ENCODE peak calls at places on chromosomes 2 and 18, in seven cellular contexts. K is dermis microvascular lymphatic vessel endothelial cell; E is activated gamma-delta T cell; B is pulmonary artery endothelial cell; Q is activated naive CD4-positive, alpha-beta T cell; H is heart right ventricle; F is left ventricle myocardium inferior. X is an unnamed sample.

GRCh38 chr2:20213651-20214565 is 11.0 kb downstream of the SDC1 start:
- DNase-seq in K (no peak), E (no peak), B (no peak), Q (no peak), H (no peak), F (no peak), X (no peak)

GRCh38 chr18:58562146-58562998 is 66.5 kb downstream of the ALPK2 start:
- DNase-seq in K (no peak), E (no peak), B (no peak), Q (no peak), H (no peak), F (no peak), X (no peak)

GRCh38 chr2:152534460-152535131 is 182.7 kb downstream of the PRPF40A start:
- DNase-seq in K (no peak), E (no peak), B (no peak), Q (no peak), H (no peak), F (no peak), X (no peak)

GRCh38 chr2:129872438-129872837 is 107.0 kb upstream of the RAB6C start:
- DNase-seq in K (no peak), E (no peak), B (no peak), Q (no peak), H (no peak), F (no peak), X (no peak)

GRCh38 chr2:13230221-13230620 is 513.5 kb downstream of the TRIB2 start:
- DNase-seq in K (no peak), E (no peak), B (no peak), Q (no peak), H (no peak), F (no peak), X (no peak)

GRCh38 chr18:13216732-13217465 is 1.7 kb upstream of the LDLRAD4 start:
- DNase-seq in K (no peak), E (no peak), B (no peak), Q (peak; percentile 9), H (peak; percentile 67), F (peak; percentile 59), X (peak; percentile 27)

GRCh38 chr2:11030909-11031308 is 119.2 kb downstream of the KCNF1 start:
- DNase-seq in K (no peak), E (no peak), B (no peak), Q (no peak), H (no peak), F (no peak), X (peak; percentile 24)

GRCh38 chr2:207066784-207067460 is 98.8 kb downstream of the KLF7 start:
- DNase-seq in K (no peak), E (no peak), B (no peak), Q (no peak), H (no peak), F (no peak), X (no peak)

GRCh38 chr2:170715062-170715931 is at the start of gene SP5:
- DNase-seq in K (no peak), E (no peak), B (no peak), Q (no peak), H (peak; percentile 31), F (peak; percentile 25), X (peak; percentile 86)

GRCh38 chr2:148963461-148963860 is 75.0 kb upstream of the LYPD6B start:
- DNase-seq in K (no peak), E (no peak), B (no peak), Q (no peak), H (no peak), F (no peak), X (no peak)

GRCh38 chr2:143965493-143966164 is 554.3 kb downstream of the ZEB2 start:
- DNase-seq in K (no peak), E (no peak), B (no peak), Q (no peak), H (no peak), F (no peak), X (no peak)

GRCh38 chr2:42142476-42143184 is 26.5 kb upstream of the EML4 start:
- DNase-seq in K (no peak), E (no peak), B (no peak), Q (no peak), H (no peak), F (no peak), X (no peak)

GRCh38 chr18:55998071-55998522 is 410.1 kb upstream of the TCF4 start:
- DNase-seq in K (no peak), E (no peak), B (no peak), Q (no peak), H (no peak), F (no peak), X (peak; percentile 33)

GRCh38 chr2:239930378-239930777 is 94.8 kb downstream of the NDUFA10 start:
- DNase-seq in K (no peak), E (no peak), B (no peak), Q (no peak), H (no peak), F (peak; percentile 2), X (peak; percentile 8)

GRCh38 chr2:66730429-66730828 is 295.5 kb downstream of the MEIS1 start:
- DNase-seq in K (no peak), E (no peak), B (no peak), Q (no peak), H (no peak), F (no peak), X (no peak)

GRCh38 chr2:192195548-192196418 is 1.1 kb upstream of the TMEFF2 start:
- DNase-seq in K (no peak), E (no peak), B (no peak), Q (no peak), H (peak; percentile 14), F (peak; percentile 10), X (peak; percentile 11)

GRCh38 chr2:224948859-224949258 is 93.4 kb downstream of the DOCK10 start:
- DNase-seq in K (peak; percentile 85), E (no peak), B (peak; percentile 84), Q (no peak), H (no peak), F (no peak), X (peak; percentile 47)

GRCh38 chr2:239716009-239716408 is 309.1 kb downstream of the NDUFA10 start:
- DNase-seq in K (no peak), E (no peak), B (no peak), Q (no peak), H (no peak), F (no peak), X (no peak)